ENCODE peak calls at places on chromosome 14, in six cellular contexts. One of them, this sample, is unnamed.

GRCh38 chr14:99035712-99036593 is 236.0 kb downstream of the BCL11B start:
- DNase-seq in PC-3: peak; percentile 53
- DNase-seq in CD4-positive, alpha-beta memory T cell: no peak
- DNase-seq in effector memory CD4-positive, alpha-beta T cell: no peak
- DNase-seq in keratinocyte: peak; percentile 73
- DNase-seq in coronary artery: peak; percentile 97
- DNase-seq in this sample: peak; percentile 100

GRCh38 chr14:70801836-70802235 is 7.5 kb downstream of the MAP3K9 start:
- DNase-seq in CD4-positive, alpha-beta memory T cell: no peak
- DNase-seq in effector memory CD4-positive, alpha-beta T cell: no peak
- DNase-seq in keratinocyte: no peak
- DNase-seq in PC-3: peak; percentile 44
- DNase-seq in coronary artery: no peak
- DNase-seq in this sample: no peak

GRCh38 chr14:105343194-105343593 is 28.6 kb downstream of the PACS2 start:
- DNase-seq in CD4-positive, alpha-beta memory T cell: no peak
- DNase-seq in effector memory CD4-positive, alpha-beta T cell: no peak
- DNase-seq in keratinocyte: no peak
- DNase-seq in PC-3: no peak
- DNase-seq in coronary artery: no peak
- DNase-seq in this sample: no peak

GRCh38 chr14:27890259-27890658 is 876.3 kb upstream of the FOXG1 start:
- DNase-seq in effector memory CD4-positive, alpha-beta T cell: no peak
- DNase-seq in PC-3: no peak
- DNase-seq in CD4-positive, alpha-beta memory T cell: no peak
- DNase-seq in keratinocyte: no peak
- DNase-seq in coronary artery: no peak
- DNase-seq in this sample: no peak

GRCh38 chr14:99707921-99708320 is 23.8 kb downstream of the CYP46A1 start:
- DNase-seq in coronary artery: no peak
- DNase-seq in CD4-positive, alpha-beta memory T cell: no peak
- DNase-seq in keratinocyte: no peak
- DNase-seq in effector memory CD4-positive, alpha-beta T cell: no peak
- DNase-seq in PC-3: no peak
- DNase-seq in this sample: no peak

GRCh38 chr14:38951451-38951850 is 151.6 kb downstream of the SEC23A start:
- DNase-seq in coronary artery: no peak
- DNase-seq in CD4-positive, alpha-beta memory T cell: no peak
- DNase-seq in PC-3: no peak
- DNase-seq in keratinocyte: no peak
- DNase-seq in effector memory CD4-positive, alpha-beta T cell: no peak
- DNase-seq in this sample: peak; percentile 82

GRCh38 chr14:105448706-105449111 is 25.9 kb upstream of the CRIP2 start:
- DNase-seq in effector memory CD4-positive, alpha-beta T cell: peak; percentile 55
- DNase-seq in keratinocyte: no peak
- DNase-seq in PC-3: peak; percentile 48
- DNase-seq in coronary artery: peak; percentile 85
- DNase-seq in CD4-positive, alpha-beta memory T cell: peak; percentile 64
- DNase-seq in this sample: peak; percentile 100

GRCh38 chr14:105019861-105020814 is 745 bp downstream of the CDCA4 start:
- DNase-seq in PC-3: no peak
- DNase-seq in keratinocyte: no peak
- DNase-seq in CD4-positive, alpha-beta memory T cell: peak; percentile 61
- DNase-seq in coronary artery: no peak
- DNase-seq in effector memory CD4-positive, alpha-beta T cell: peak; percentile 65
- DNase-seq in this sample: peak; percentile 82

GRCh38 chr14:69316449-69317391 is 56.8 kb downstream of the GALNT16 start:
- DNase-seq in coronary artery: peak; percentile 86
- DNase-seq in effector memory CD4-positive, alpha-beta T cell: no peak
- DNase-seq in CD4-positive, alpha-beta memory T cell: no peak
- DNase-seq in PC-3: peak; percentile 94
- DNase-seq in keratinocyte: peak; percentile 13
- DNase-seq in this sample: peak; percentile 99

GRCh38 chr14:90675399-90675798 is 140.8 kb downstream of the TTC7B start:
- DNase-seq in CD4-positive, alpha-beta memory T cell: no peak
- DNase-seq in effector memory CD4-positive, alpha-beta T cell: no peak
- DNase-seq in keratinocyte: no peak
- DNase-seq in coronary artery: peak; percentile 85
- DNase-seq in PC-3: peak; percentile 41
- DNase-seq in this sample: peak; percentile 91

GRCh38 chr14:98952595-98953325 is 319.2 kb downstream of the BCL11B start:
- DNase-seq in CD4-positive, alpha-beta memory T cell: no peak
- DNase-seq in effector memory CD4-positive, alpha-beta T cell: no peak
- DNase-seq in PC-3: peak; percentile 65
- DNase-seq in keratinocyte: no peak
- DNase-seq in coronary artery: no peak
- DNase-seq in this sample: peak; percentile 89

GRCh38 chr14:83172363-83172762 is 1638.7 kb upstream of the SEL1L start:
- DNase-seq in keratinocyte: no peak
- DNase-seq in PC-3: peak; percentile 43
- DNase-seq in effector memory CD4-positive, alpha-beta T cell: no peak
- DNase-seq in CD4-positive, alpha-beta memory T cell: no peak
- DNase-seq in coronary artery: no peak
- DNase-seq in this sample: no peak

GRCh38 chr14:26398616-26399015 is 199.2 kb downstream of the NOVA1 start:
- DNase-seq in CD4-positive, alpha-beta memory T cell: no peak
- DNase-seq in keratinocyte: no peak
- DNase-seq in PC-3: no peak
- DNase-seq in coronary artery: no peak
- DNase-seq in effector memory CD4-positive, alpha-beta T cell: no peak
- DNase-seq in this sample: no peak

GRCh38 chr14:23415821-23416480 is 7.9 kb upstream of the MYH6 start:
- DNase-seq in keratinocyte: no peak
- DNase-seq in CD4-positive, alpha-beta memory T cell: no peak
- DNase-seq in PC-3: no peak
- DNase-seq in coronary artery: no peak
- DNase-seq in effector memory CD4-positive, alpha-beta T cell: no peak
- DNase-seq in this sample: no peak

GRCh38 chr14:69612014-69612758 is 790 bp downstream of the SUSD6 start:
- DNase-seq in PC-3: peak; percentile 37
- DNase-seq in coronary artery: no peak
- DNase-seq in effector memory CD4-positive, alpha-beta T cell: peak; percentile 24
- DNase-seq in CD4-positive, alpha-beta memory T cell: peak; percentile 51
- DNase-seq in keratinocyte: no peak
- DNase-seq in this sample: peak; percentile 83

GRCh38 chr14:52356025-52356424 is 41.9 kb downstream of the PTGER2 start:
- DNase-seq in PC-3: peak; percentile 90
- DNase-seq in keratinocyte: no peak
- DNase-seq in coronary artery: no peak
- DNase-seq in CD4-positive, alpha-beta memory T cell: no peak
- DNase-seq in effector memory CD4-positive, alpha-beta T cell: no peak
- DNase-seq in this sample: no peak

GRCh38 chr14:71242237-71242748 is 335.0 kb downstream of the PCNX1 start:
- DNase-seq in keratinocyte: no peak
- DNase-seq in effector memory CD4-positive, alpha-beta T cell: no peak
- DNase-seq in coronary artery: no peak
- DNase-seq in CD4-positive, alpha-beta memory T cell: no peak
- DNase-seq in PC-3: no peak
- DNase-seq in this sample: peak; percentile 82

GRCh38 chr14:38297681-38298080 is 41.8 kb upstream of the CLEC14A start:
- DNase-seq in keratinocyte: no peak
- DNase-seq in coronary artery: no peak
- DNase-seq in PC-3: peak; percentile 17
- DNase-seq in CD4-positive, alpha-beta memory T cell: no peak
- DNase-seq in effector memory CD4-positive, alpha-beta T cell: no peak
- DNase-seq in this sample: no peak

GRCh38 chr14:95054346-95055280 is 102.7 kb downstream of the DICER1 start:
- DNase-seq in CD4-positive, alpha-beta memory T cell: no peak
- DNase-seq in coronary artery: peak; percentile 61
- DNase-seq in keratinocyte: no peak
- DNase-seq in effector memory CD4-positive, alpha-beta T cell: no peak
- DNase-seq in PC-3: no peak
- DNase-seq in this sample: no peak

GRCh38 chr14:64501326-64502171 is 2.1 kb downstream of the ZBTB25 start:
- DNase-seq in effector memory CD4-positive, alpha-beta T cell: no peak
- DNase-seq in PC-3: peak; percentile 72
- DNase-seq in keratinocyte: no peak
- DNase-seq in coronary artery: peak; percentile 85
- DNase-seq in CD4-positive, alpha-beta memory T cell: peak; percentile 47
- DNase-seq in this sample: peak; percentile 85

GRCh38 chr14:69574266-69574953 is at the start of gene CCDC177:
- DNase-seq in coronary artery: no peak
- DNase-seq in CD4-positive, alpha-beta memory T cell: peak; percentile 63
- DNase-seq in keratinocyte: no peak
- DNase-seq in effector memory CD4-positive, alpha-beta T cell: peak; percentile 50
- DNase-seq in PC-3: peak; percentile 79
- DNase-seq in this sample: peak; percentile 97

DNA sequence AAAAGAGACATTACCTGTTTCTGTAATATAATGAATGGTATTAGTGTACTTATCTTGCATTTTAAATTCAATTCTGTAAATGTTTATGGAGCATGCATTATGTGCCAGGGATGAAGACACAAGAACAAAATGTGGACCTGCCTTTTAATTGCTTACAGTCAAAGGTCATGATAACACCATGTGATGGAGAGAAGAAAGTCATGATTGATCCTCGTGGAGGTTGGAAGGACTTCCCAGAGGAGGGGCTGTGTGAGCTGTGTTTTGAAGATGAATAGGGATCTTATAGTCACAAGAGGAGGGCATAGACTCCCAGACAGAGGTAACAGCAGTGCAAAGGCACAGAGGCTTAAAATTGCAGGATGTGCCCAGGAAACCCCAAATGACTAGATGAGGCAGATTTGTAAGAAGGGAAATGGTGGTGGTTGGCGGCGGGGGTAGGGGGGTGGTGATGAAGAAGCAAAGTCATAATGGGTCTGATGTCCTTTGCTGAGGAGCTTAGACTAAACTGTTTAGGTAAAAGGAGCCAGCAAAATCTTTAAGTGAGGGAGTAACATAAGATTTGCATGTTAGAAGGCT is 151.5 kb downstream of the PRKCH start:
- DNase-seq in effector memory CD4-positive, alpha-beta T cell: peak; percentile 51
- DNase-seq in keratinocyte: no peak
- DNase-seq in CD4-positive, alpha-beta memory T cell: peak; percentile 65
- DNase-seq in PC-3: no peak
- DNase-seq in coronary artery: no peak
- DNase-seq in this sample: no peak
- H3K27ac ChIP-seq in effector memory CD4-positive, alpha-beta T cell: peak overlapping the region; percentile 78
- H3K27ac ChIP-seq in keratinocyte: no peak overlapping the region
- H3K27ac ChIP-seq in CD4-positive, alpha-beta memory T cell: peak overlapping the region; percentile 66
- H3K27ac ChIP-seq in PC-3: peak overlapping the region; percentile 93
- H3K27ac ChIP-seq in coronary artery: peak overlapping the region; percentile 71
- H3K27ac ChIP-seq in this sample: peak overlapping the region; percentile 94

DNA sequence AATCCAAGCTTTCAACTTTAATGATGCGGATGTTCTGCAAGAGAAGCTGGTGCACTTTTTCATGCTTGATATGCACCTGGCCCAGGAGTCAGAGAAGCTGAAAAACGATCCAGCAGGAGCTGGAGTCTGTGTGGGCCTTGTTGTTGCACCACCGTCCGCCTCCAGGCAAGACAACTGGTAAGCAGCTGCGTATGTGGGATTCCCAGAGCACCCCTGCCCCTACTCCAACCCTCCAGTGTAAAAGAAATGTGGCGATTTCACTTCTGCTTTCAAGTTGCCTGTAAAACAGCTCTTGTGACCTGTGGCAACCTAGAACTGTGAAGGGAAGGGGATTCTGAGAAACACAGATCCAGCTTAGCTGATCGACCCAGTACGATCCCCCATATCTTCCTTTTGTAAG is 154.1 kb upstream of the PELI2 start:
- DNase-seq in CD4-positive, alpha-beta memory T cell: no peak
- DNase-seq in PC-3: no peak
- DNase-seq in coronary artery: no peak
- DNase-seq in keratinocyte: no peak
- DNase-seq in effector memory CD4-positive, alpha-beta T cell: no peak
- DNase-seq in this sample: no peak
- H3K27ac ChIP-seq in CD4-positive, alpha-beta memory T cell: no peak overlapping the region
- H3K27ac ChIP-seq in PC-3: no peak overlapping the region
- H3K27ac ChIP-seq in coronary artery: no peak overlapping the region
- H3K27ac ChIP-seq in keratinocyte: no peak overlapping the region
- H3K27ac ChIP-seq in effector memory CD4-positive, alpha-beta T cell: no peak overlapping the region
- H3K27ac ChIP-seq in this sample: no peak overlapping the region

DNA sequence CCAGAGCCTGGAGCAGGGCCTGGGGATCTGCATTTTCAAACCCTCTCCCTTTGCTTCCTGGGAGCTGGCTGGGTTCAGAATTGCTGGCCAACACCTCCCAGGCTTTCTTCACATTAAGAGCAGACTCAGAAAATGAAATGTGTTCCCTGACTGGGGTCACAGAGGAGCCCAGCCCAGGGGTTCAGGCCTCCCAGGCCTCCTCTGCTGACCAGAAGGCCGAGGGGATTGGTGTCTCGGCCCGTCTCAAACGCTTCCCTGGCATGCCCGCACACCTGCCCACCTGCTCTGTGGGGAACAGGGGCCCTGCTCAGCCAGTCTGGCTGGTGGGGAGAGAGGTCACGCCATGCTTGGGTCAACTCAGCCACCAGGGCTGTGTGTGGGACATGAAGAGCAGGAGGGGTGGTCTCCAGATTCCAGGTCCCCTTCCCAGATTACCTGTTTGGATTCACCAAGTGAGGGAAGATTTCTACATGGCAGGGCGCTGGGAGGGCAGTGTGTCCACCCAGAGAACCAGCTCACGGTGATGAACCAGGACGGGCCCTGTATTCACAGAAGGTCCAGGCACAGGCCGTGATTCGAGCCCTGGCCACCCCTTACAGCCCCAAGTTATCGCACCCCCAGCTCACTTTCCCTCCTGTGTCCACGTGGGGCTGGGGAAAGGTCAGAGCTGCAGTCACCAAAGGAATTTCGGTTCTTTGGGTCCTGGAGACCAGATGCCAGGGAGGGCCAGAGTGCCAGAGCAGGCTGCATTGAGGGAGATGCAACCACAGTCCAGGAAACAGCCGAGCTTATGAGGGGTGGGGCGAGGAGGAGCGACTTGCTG is 55.2 kb upstream of the RIN3 start:
- DNase-seq in PC-3: no peak
- DNase-seq in keratinocyte: no peak
- DNase-seq in coronary artery: no peak
- DNase-seq in effector memory CD4-positive, alpha-beta T cell: no peak
- DNase-seq in CD4-positive, alpha-beta memory T cell: no peak
- DNase-seq in this sample: peak; percentile 44
- H3K27ac ChIP-seq in PC-3: no peak overlapping the region
- H3K27ac ChIP-seq in keratinocyte: no peak overlapping the region
- H3K27ac ChIP-seq in coronary artery: no peak overlapping the region
- H3K27ac ChIP-seq in effector memory CD4-positive, alpha-beta T cell: no peak overlapping the region
- H3K27ac ChIP-seq in CD4-positive, alpha-beta memory T cell: no peak overlapping the region
- H3K27ac ChIP-seq in this sample: no peak overlapping the region

DNA sequence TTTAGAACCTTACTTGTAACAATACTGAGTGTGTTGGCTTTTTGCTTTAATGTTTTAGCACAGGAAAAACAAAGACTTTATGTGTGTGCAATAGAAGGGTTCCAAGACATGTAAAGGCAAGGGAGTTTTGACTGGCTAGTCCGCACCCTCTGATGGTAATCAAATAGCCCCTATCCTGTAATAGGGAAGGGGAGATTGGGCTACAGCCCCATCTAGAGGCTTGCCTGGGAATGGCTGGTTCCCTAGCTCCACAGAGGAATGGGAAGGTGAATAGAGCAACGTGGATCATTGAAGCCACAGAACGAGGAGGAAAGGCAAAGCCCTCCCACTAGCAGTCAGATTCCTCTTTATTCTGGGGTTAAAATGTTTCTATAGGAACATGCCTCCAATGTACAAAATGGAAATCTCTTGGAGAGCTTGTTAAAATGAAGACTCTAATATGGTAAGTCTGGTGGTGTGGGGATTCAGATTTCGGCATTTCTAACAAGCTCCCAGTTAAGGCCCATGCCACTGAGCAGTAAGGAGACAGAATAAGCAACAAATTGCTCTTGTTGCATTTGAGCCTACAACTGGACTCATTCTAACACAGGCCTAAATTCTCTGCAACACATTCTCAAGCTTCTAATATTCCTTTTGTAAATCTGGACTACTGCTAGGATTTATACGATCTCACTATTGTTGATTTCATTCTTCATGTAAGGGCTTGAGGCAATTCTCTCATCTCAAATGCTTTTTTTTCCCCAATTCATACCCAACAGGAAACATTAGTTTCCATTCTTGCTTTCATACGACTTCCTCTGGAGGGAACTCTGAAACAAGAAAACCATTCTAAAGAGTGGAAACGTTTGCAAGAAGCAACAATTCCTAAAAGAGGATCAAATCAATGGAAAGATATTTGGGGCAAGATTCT is 57.1 kb downstream of the NIN start:
- DNase-seq in keratinocyte: peak; percentile 33
- DNase-seq in PC-3: peak; percentile 91
- DNase-seq in effector memory CD4-positive, alpha-beta T cell: no peak
- DNase-seq in coronary artery: no peak
- DNase-seq in CD4-positive, alpha-beta memory T cell: no peak
- DNase-seq in this sample: peak; percentile 87
- H3K27ac ChIP-seq in keratinocyte: no peak overlapping the region
- H3K27ac ChIP-seq in PC-3: peak overlapping the region; percentile 83
- H3K27ac ChIP-seq in effector memory CD4-positive, alpha-beta T cell: no peak overlapping the region
- H3K27ac ChIP-seq in coronary artery: no peak overlapping the region
- H3K27ac ChIP-seq in CD4-positive, alpha-beta memory T cell: no peak overlapping the region
- H3K27ac ChIP-seq in this sample: peak overlapping the region; percentile 93